ENCODE peak calls at places on chromosomes 4 and X, in six cellular contexts. One of them, this sample, is unnamed.

GRCh38 chr4:126938023-126938422 is 694.7 kb upstream of the INTU start:
- DNase-seq in aorta: no peak
- DNase-seq in left cardiac atrium: no peak
- DNase-seq in NCI-H1436: no peak
- DNase-seq in GM12891: no peak
- DNase-seq in caudate nucleus: no peak
- DNase-seq in this sample: no peak

GRCh38 chrX:110082156-110082555 is 79.2 kb downstream of the TMEM164 start:
- DNase-seq in aorta: no peak
- DNase-seq in left cardiac atrium: no peak
- DNase-seq in NCI-H1436: no peak
- DNase-seq in GM12891: no peak
- DNase-seq in caudate nucleus: no peak
- DNase-seq in this sample: no peak

GRCh38 chr4:128558896-128559669 is 250.4 kb upstream of the JADE1 start:
- DNase-seq in aorta: peak
- DNase-seq in left cardiac atrium: no peak
- DNase-seq in NCI-H1436: no peak
- DNase-seq in GM12891: no peak
- DNase-seq in caudate nucleus: no peak
- DNase-seq in this sample: no peak

GRCh38 chrX:114906978-114907510 is 110.4 kb downstream of the IL13RA2 start:
- DNase-seq in aorta: no peak
- DNase-seq in left cardiac atrium: no peak
- DNase-seq in NCI-H1436: no peak
- DNase-seq in GM12891: no peak
- DNase-seq in caudate nucleus: no peak
- DNase-seq in this sample: no peak

GRCh38 chr4:132646186-132646585 is 502.9 kb upstream of the PCDH10 start:
- DNase-seq in aorta: no peak
- DNase-seq in left cardiac atrium: no peak
- DNase-seq in NCI-H1436: no peak
- DNase-seq in GM12891: peak
- DNase-seq in caudate nucleus: no peak
- DNase-seq in this sample: no peak

GRCh38 chr4:140291259-140291658 is 82.2 kb upstream of the SCOC start:
- DNase-seq in aorta: no peak
- DNase-seq in left cardiac atrium: no peak
- DNase-seq in NCI-H1436: no peak
- DNase-seq in GM12891: no peak
- DNase-seq in caudate nucleus: no peak
- DNase-seq in this sample: no peak

GRCh38 chr4:142383800-142384470 is 462.2 kb downstream of the INPP4B start:
- DNase-seq in aorta: no peak
- DNase-seq in left cardiac atrium: no peak
- DNase-seq in NCI-H1436: no peak
- DNase-seq in GM12891: no peak
- DNase-seq in caudate nucleus: no peak
- DNase-seq in this sample: no peak

GRCh38 chr4:145709336-145709735 is 29.4 kb downstream of the C4orf51 start:
- DNase-seq in aorta: no peak
- DNase-seq in left cardiac atrium: no peak
- DNase-seq in NCI-H1436: peak
- DNase-seq in GM12891: no peak
- DNase-seq in caudate nucleus: no peak
- DNase-seq in this sample: no peak

GRCh38 chr4:94274912-94275311 is 67.2 kb downstream of the SMARCAD1 start:
- DNase-seq in aorta: no peak
- DNase-seq in left cardiac atrium: no peak
- DNase-seq in NCI-H1436: no peak
- DNase-seq in GM12891: no peak
- DNase-seq in caudate nucleus: no peak
- DNase-seq in this sample: no peak

GRCh38 chrX:42714981-42715688 is 62.8 kb downstream of the PPP1R2C start:
- DNase-seq in aorta: peak
- DNase-seq in left cardiac atrium: peak
- DNase-seq in NCI-H1436: peak
- DNase-seq in GM12891: no peak
- DNase-seq in caudate nucleus: peak
- DNase-seq in this sample: peak

GRCh38 chr4:147683172-147683571 is 791 bp downstream of the PRMT9 start:
- DNase-seq in aorta: no peak
- DNase-seq in left cardiac atrium: no peak
- DNase-seq in NCI-H1436: no peak
- DNase-seq in GM12891: no peak
- DNase-seq in caudate nucleus: no peak
- DNase-seq in this sample: no peak

GRCh38 chrX:132651411-132652086 is 162.7 kb upstream of the MBNL3 start:
- DNase-seq in aorta: no peak
- DNase-seq in left cardiac atrium: no peak
- DNase-seq in NCI-H1436: no peak
- DNase-seq in GM12891: no peak
- DNase-seq in caudate nucleus: peak
- DNase-seq in this sample: no peak

GRCh38 chrX:150543230-150544155 is 24.9 kb upstream of the MTM1 start:
- DNase-seq in aorta: no peak
- DNase-seq in left cardiac atrium: no peak
- DNase-seq in NCI-H1436: no peak
- DNase-seq in GM12891: no peak
- DNase-seq in caudate nucleus: no peak
- DNase-seq in this sample: no peak

GRCh38 chr4:8900588-8900987 is 28.9 kb upstream of the HMX1 start:
- DNase-seq in aorta: no peak
- DNase-seq in left cardiac atrium: no peak
- DNase-seq in NCI-H1436: no peak
- DNase-seq in GM12891: no peak
- DNase-seq in caudate nucleus: no peak
- DNase-seq in this sample: peak

GRCh38 chrX:150456941-150457340 is 93.8 kb downstream of the MAMLD1 start:
- DNase-seq in aorta: no peak
- DNase-seq in left cardiac atrium: no peak
- DNase-seq in NCI-H1436: no peak
- DNase-seq in GM12891: no peak
- DNase-seq in caudate nucleus: no peak
- DNase-seq in this sample: no peak

GRCh38 chr4:30295652-30296051 is 424.5 kb upstream of the PCDH7 start:
- DNase-seq in aorta: no peak
- DNase-seq in left cardiac atrium: no peak
- DNase-seq in NCI-H1436: no peak
- DNase-seq in GM12891: no peak
- DNase-seq in caudate nucleus: no peak
- DNase-seq in this sample: no peak

GRCh38 chrX:16612257-16612987 is 37.5 kb upstream of the S100G start:
- DNase-seq in aorta: no peak
- DNase-seq in left cardiac atrium: no peak
- DNase-seq in NCI-H1436: no peak
- DNase-seq in GM12891: no peak
- DNase-seq in caudate nucleus: no peak
- DNase-seq in this sample: no peak

GRCh38 chr4:140237616-140238352 is 83.8 kb upstream of the MAML3 start:
- DNase-seq in aorta: peak
- DNase-seq in left cardiac atrium: peak
- DNase-seq in NCI-H1436: peak
- DNase-seq in GM12891: no peak
- DNase-seq in caudate nucleus: peak
- DNase-seq in this sample: peak

GRCh38 chr4:5036239-5036638 is 15.0 kb upstream of the STK32B start:
- DNase-seq in aorta: no peak
- DNase-seq in left cardiac atrium: no peak
- DNase-seq in NCI-H1436: no peak
- DNase-seq in GM12891: no peak
- DNase-seq in caudate nucleus: no peak
- DNase-seq in this sample: no peak

GRCh38 chrX:119726900-119727555 is 31.4 kb upstream of the SOWAHD start:
- DNase-seq in aorta: no peak
- DNase-seq in left cardiac atrium: no peak
- DNase-seq in NCI-H1436: no peak
- DNase-seq in GM12891: no peak
- DNase-seq in caudate nucleus: no peak
- DNase-seq in this sample: no peak

GRCh38 chrX:72094894-72095293 is 36.8 kb downstream of the RTL5 start:
- DNase-seq in aorta: peak
- DNase-seq in left cardiac atrium: peak
- DNase-seq in NCI-H1436: peak
- DNase-seq in GM12891: peak
- DNase-seq in caudate nucleus: no peak
- DNase-seq in this sample: peak

GRCh38 chr4:990746-991367 is 2.3 kb downstream of the SLC26A1 start:
- DNase-seq in aorta: no peak
- DNase-seq in left cardiac atrium: no peak
- DNase-seq in NCI-H1436: no peak
- DNase-seq in GM12891: no peak
- DNase-seq in caudate nucleus: no peak
- DNase-seq in this sample: no peak

GRCh38 chr4:153161599-153161971 is 42.7 kb upstream of the TRIM2 start:
- DNase-seq in aorta: no peak
- DNase-seq in left cardiac atrium: no peak
- DNase-seq in NCI-H1436: no peak
- DNase-seq in GM12891: no peak
- DNase-seq in caudate nucleus: no peak
- DNase-seq in this sample: no peak

GRCh38 chr4:131534944-131535640 is 1614.0 kb upstream of the PCDH10 start:
- DNase-seq in aorta: no peak
- DNase-seq in left cardiac atrium: no peak
- DNase-seq in NCI-H1436: no peak
- DNase-seq in GM12891: no peak
- DNase-seq in caudate nucleus: no peak
- DNase-seq in this sample: no peak

GRCh38 chr4:61373901-61374611 is 173.9 kb downstream of the ADGRL3 start:
- DNase-seq in aorta: no peak
- DNase-seq in left cardiac atrium: no peak
- DNase-seq in NCI-H1436: no peak
- DNase-seq in GM12891: no peak
- DNase-seq in caudate nucleus: no peak
- DNase-seq in this sample: no peak

GRCh38 chrX:65990702-65991101 is 49.2 kb downstream of the VSIG4 start:
- DNase-seq in aorta: no peak
- DNase-seq in left cardiac atrium: no peak
- DNase-seq in NCI-H1436: no peak
- DNase-seq in GM12891: no peak
- DNase-seq in caudate nucleus: no peak
- DNase-seq in this sample: no peak

GRCh38 chr4:663438-664428 is 10.3 kb downstream of the ATP5ME start:
- DNase-seq in aorta: peak
- DNase-seq in left cardiac atrium: peak
- DNase-seq in NCI-H1436: peak
- DNase-seq in GM12891: peak
- DNase-seq in caudate nucleus: no peak
- DNase-seq in this sample: peak

GRCh38 chrX:153469811-153470410 is 465 bp downstream of the HAUS7 start:
- DNase-seq in aorta: no peak
- DNase-seq in left cardiac atrium: no peak
- DNase-seq in NCI-H1436: peak
- DNase-seq in GM12891: no peak
- DNase-seq in caudate nucleus: no peak
- DNase-seq in this sample: no peak

GRCh38 chr4:6269651-6270511 is at the start of gene WFS1:
- DNase-seq in aorta: peak
- DNase-seq in left cardiac atrium: peak
- DNase-seq in NCI-H1436: peak
- DNase-seq in GM12891: peak
- DNase-seq in caudate nucleus: peak
- DNase-seq in this sample: peak

GRCh38 chr4:31237242-31237641 is 517.1 kb downstream of the PCDH7 start:
- DNase-seq in aorta: no peak
- DNase-seq in left cardiac atrium: no peak
- DNase-seq in NCI-H1436: no peak
- DNase-seq in GM12891: no peak
- DNase-seq in caudate nucleus: no peak
- DNase-seq in this sample: no peak

GRCh38 chr4:99894998-99895397 is 771 bp upstream of the LAMTOR3 start:
- DNase-seq in aorta: no peak
- DNase-seq in left cardiac atrium: peak
- DNase-seq in NCI-H1436: no peak
- DNase-seq in GM12891: no peak
- DNase-seq in caudate nucleus: no peak
- DNase-seq in this sample: no peak